ENCODE peak calls at places on chromosomes 11 and 22, in eight cellular contexts. I, Q, B, U, X, P, L and D are unnamed samples.

GRCh38 chr22:36347094-36347493 is 40.7 kb downstream of the MYH9 start:
- DNase-seq in I (no peak), Q (no peak), B (no peak), U (no peak), X (no peak), P (no peak), L (no peak), D (no peak)

GRCh38 chr11:15468471-15468870 is 353.7 kb downstream of the INSC start:
- DNase-seq in I (no peak), Q (no peak), B (no peak), U (no peak), X (no peak), P (no peak), L (no peak), D (no peak)

GRCh38 chr22:26438006-26438405 is 8.9 kb downstream of the ASPHD2 start:
- DNase-seq in I (no peak), Q (no peak), B (no peak), U (no peak), X (no peak), P (no peak), L (no peak), D (no peak)

GRCh38 chr22:20017622-20017958 is 967 bp upstream of the ARVCF start:
- DNase-seq in I (no peak), Q (no peak), B (no peak), U (no peak), X (no peak), P (no peak), L (no peak), D (no peak)

GRCh38 chr22:49205401-49205800 is 622.3 kb downstream of the BRD1 start:
- DNase-seq in I (no peak), Q (no peak), B (no peak), U (no peak), X (no peak), P (peak), L (no peak), D (no peak)

GRCh38 chr11:18192988-18193387 is 20.4 kb downstream of the MRGPRX4 start:
- DNase-seq in I (no peak), Q (no peak), B (no peak), U (no peak), X (peak), P (no peak), L (no peak), D (no peak)

GRCh38 chr11:75499423-75500305 is 26.1 kb downstream of the GDPD5 start:
- DNase-seq in I (no peak), Q (no peak), B (peak), U (no peak), X (no peak), P (no peak), L (peak), D (no peak)

GRCh38 chr22:48781868-48782267 is 1045.8 kb downstream of the BRD1 start:
- DNase-seq in I (no peak), Q (no peak), B (no peak), U (no peak), X (no peak), P (no peak), L (no peak), D (no peak)

GRCh38 chr22:45831394-45831793 is 145.6 kb downstream of the WNT7B start:
- DNase-seq in I (no peak), Q (no peak), B (peak), U (no peak), X (peak), P (no peak), L (no peak), D (no peak)

GRCh38 chr11:69317401-69318092 is 23.6 kb downstream of the MYEOV start:
- DNase-seq in I (no peak), Q (no peak), B (peak), U (no peak), X (no peak), P (no peak), L (no peak), D (no peak)

GRCh38 chr11:107301886-107302285 is 155.7 kb downstream of the CWF19L2 start:
- DNase-seq in I (no peak), Q (no peak), B (peak), U (no peak), X (no peak), P (no peak), L (no peak), D (no peak)

GRCh38 chr11:2574553-2575535 is 125.0 kb downstream of the KCNQ1OT1 start:
- DNase-seq in I (no peak), Q (no peak), B (no peak), U (no peak), X (no peak), P (peak), L (peak), D (no peak)

GRCh38 chr22:17922925-17923898 is 101.1 kb downstream of the MICAL3 start:
- DNase-seq in I (no peak), Q (no peak), B (peak), U (no peak), X (no peak), P (no peak), L (no peak), D (no peak)

GRCh38 chr11:28517621-28518020 is 409.4 kb downstream of the METTL15 start:
- DNase-seq in I (no peak), Q (no peak), B (no peak), U (no peak), X (no peak), P (no peak), L (no peak), D (no peak)

GRCh38 chr22:49112661-49113626 is 714.7 kb downstream of the BRD1 start:
- DNase-seq in I (no peak), Q (no peak), B (no peak), U (no peak), X (no peak), P (no peak), L (no peak), D (no peak)

GRCh38 chr11:18347471-18348125 is 25.2 kb downstream of the GTF2H1 start:
- DNase-seq in I (no peak), Q (no peak), B (peak), U (no peak), X (no peak), P (no peak), L (no peak), D (no peak)

GRCh38 chr11:123235117-123235686 is 40.2 kb upstream of the CLMP start:
- DNase-seq in I (peak), Q (peak), B (no peak), U (no peak), X (peak), P (peak), L (peak), D (peak)

GRCh38 chr11:29334781-29335140 is 682.1 kb downstream of the KCNA4 start:
- DNase-seq in I (no peak), Q (no peak), B (no peak), U (no peak), X (no peak), P (no peak), L (no peak), D (no peak)

GRCh38 chr22:41560095-41560487 is 719 bp upstream of the CSDC2 start:
- DNase-seq in I (no peak), Q (no peak), B (no peak), U (no peak), X (no peak), P (no peak), L (no peak), D (no peak)

GRCh38 chr11:40292636-40293585 is 1166.5 kb downstream of the LRRC4C start:
- DNase-seq in I (no peak), Q (peak), B (no peak), U (no peak), X (no peak), P (no peak), L (no peak), D (no peak)

GRCh38 chr22:40257979-40258378 is 80.3 kb downstream of the TNRC6B start:
- DNase-seq in I (no peak), Q (no peak), B (peak), U (no peak), X (no peak), P (no peak), L (no peak), D (no peak)

GRCh38 chr11:3189193-3189843 is 24.2 kb upstream of the OSBPL5 start:
- DNase-seq in I (no peak), Q (no peak), B (no peak), U (no peak), X (no peak), P (no peak), L (no peak), D (no peak)

GRCh38 chr22:40582063-40582462 is 54.5 kb downstream of the MRTFA start:
- DNase-seq in I (no peak), Q (no peak), B (no peak), U (no peak), X (no peak), P (no peak), L (no peak), D (no peak)

GRCh38 chr11:74010306-74010981 is 1.6 kb upstream of the UCP3 start:
- DNase-seq in I (no peak), Q (no peak), B (no peak), U (no peak), X (no peak), P (no peak), L (no peak), D (no peak)

GRCh38 chr11:86761978-86762377 is 38.4 kb upstream of the PRSS23 start:
- DNase-seq in I (no peak), Q (no peak), B (peak), U (no peak), X (no peak), P (no peak), L (no peak), D (no peak)

GRCh38 chr11:46338636-46338987 is 8.7 kb upstream of the DGKZ start:
- DNase-seq in I (no peak), Q (no peak), B (peak), U (no peak), X (no peak), P (no peak), L (no peak), D (no peak)

GRCh38 chr22:31893460-31893859 is 50.9 kb upstream of the YWHAH start:
- DNase-seq in I (no peak), Q (no peak), B (no peak), U (no peak), X (no peak), P (no peak), L (no peak), D (no peak)

GRCh38 chr11:130771708-130772107 is 144.6 kb downstream of the SNX19 start:
- DNase-seq in I (no peak), Q (no peak), B (peak), U (no peak), X (no peak), P (no peak), L (no peak), D (no peak)

GRCh38 chr11:125370561-125371389 is 125.3 kb downstream of the FEZ1 start:
- DNase-seq in I (no peak), Q (no peak), B (no peak), U (peak), X (no peak), P (peak), L (no peak), D (no peak)

GRCh38 chr22:23075525-23076216 is 5.4 kb downstream of the GNAZ start:
- DNase-seq in I (no peak), Q (no peak), B (no peak), U (no peak), X (no peak), P (peak), L (no peak), D (no peak)

GRCh38 chr22:31248138-31248745 is 36.1 kb downstream of the LIMK2 start:
- DNase-seq in I (peak), Q (peak), B (peak), U (peak), X (peak), P (peak), L (peak), D (peak)

GRCh38 chr22:23237201-23237798 is 57.0 kb downstream of the BCR start:
- DNase-seq in I (no peak), Q (peak), B (peak), U (peak), X (no peak), P (peak), L (peak), D (no peak)

GRCh38 chr11:134050541-134051383 is 18.1 kb upstream of the JAM3 start:
- DNase-seq in I (peak), Q (peak), B (no peak), U (peak), X (peak), P (peak), L (peak), D (peak)

GRCh38 chr11:75035911-75036536 is 47.3 kb downstream of the NEU3 start:
- DNase-seq in I (no peak), Q (no peak), B (no peak), U (no peak), X (peak), P (no peak), L (no peak), D (peak)

GRCh38 chr11:5618807-5619206 is 6.0 kb upstream of the TRIM34 start:
- DNase-seq in I (no peak), Q (no peak), B (peak), U (no peak), X (no peak), P (no peak), L (no peak), D (no peak)

GRCh38 chr22:47423861-47424820 is 661.7 kb downstream of the TBC1D22A start:
- DNase-seq in I (no peak), Q (no peak), B (no peak), U (no peak), X (no peak), P (no peak), L (no peak), D (no peak)

GRCh38 chr11:11843233-11843632 is 1.5 kb downstream of the USP47 start:
- DNase-seq in I (peak), Q (no peak), B (peak), U (no peak), X (peak), P (no peak), L (no peak), D (peak)

GRCh38 chr11:36777302-36777701 is 179.3 kb upstream of the RAG2 start:
- DNase-seq in I (no peak), Q (no peak), B (no peak), U (peak), X (no peak), P (no peak), L (no peak), D (no peak)

GRCh38 chr11:124890701-124891389 is 6.8 kb downstream of the ROBO4 start:
- DNase-seq in I (no peak), Q (no peak), B (no peak), U (no peak), X (no peak), P (peak), L (no peak), D (no peak)